ENCODE peak calls at places on chromosomes 6 and 20, in four cellular contexts. U, R, Y and X are unnamed samples.
A peak's percentile ranks its signal among the peaks of the same experiment; 100 is the strongest.

GRCh38 chr6:170187669-170188566 is 103.0 kb downstream of the DLL1 start:
- DNase-seq in U (no peak), R (peak; percentile 70), Y (peak; percentile 20), X (no peak)

GRCh38 chr6:7313505-7314165 is 636 bp upstream of the SSR1 start:
- DNase-seq in U (no peak), R (no peak), Y (no peak), X (no peak)

GRCh38 chr20:3766832-3767433 is 620 bp downstream of the ADISSP start:
- DNase-seq in U (peak; percentile 43), R (no peak), Y (no peak), X (no peak)

GRCh38 chr20:16236589-16237241 is 336.5 kb downstream of the KIF16B start:
- DNase-seq in U (no peak), R (no peak), Y (no peak), X (no peak)

GRCh38 chr6:109010703-109011102 is 83.9 kb downstream of the SESN1 start:
- DNase-seq in U (no peak), R (no peak), Y (no peak), X (no peak)

GRCh38 chr6:164113637-164114036 is 699.1 kb downstream of the QKI start:
- DNase-seq in U (no peak), R (no peak), Y (no peak), X (no peak)

GRCh38 chr20:44646641-44647274 is 4.7 kb downstream of the ADA start:
- DNase-seq in U (no peak), R (no peak), Y (no peak), X (no peak)

GRCh38 chr6:144190593-144190992 is 40.3 kb downstream of the STX11 start:
- DNase-seq in U (no peak), R (no peak), Y (no peak), X (no peak)

GRCh38 chr6:4167123-4167522 is 31.7 kb upstream of the ECI2 start:
- DNase-seq in U (no peak), R (no peak), Y (no peak), X (no peak)

GRCh38 chr6:157789861-157790260 is 33.2 kb upstream of the SNX9 start:
- DNase-seq in U (peak; percentile 93), R (no peak), Y (peak; percentile 71), X (no peak)

GRCh38 chr20:8353512-8353911 is 221.4 kb downstream of the PLCB1 start:
- DNase-seq in U (no peak), R (no peak), Y (no peak), X (no peak)

GRCh38 chr6:166640342-166641043 is 13.4 kb upstream of the RPS6KA2 start:
- DNase-seq in U (peak; percentile 47), R (no peak), Y (no peak), X (no peak)

GRCh38 chr6:151618717-151619116 is 124.9 kb downstream of the CCDC170 start:
- DNase-seq in U (no peak), R (no peak), Y (no peak), X (no peak)

GRCh38 chr6:162856885-162857284 is 129.1 kb downstream of the PACRG start:
- DNase-seq in U (peak; percentile 91), R (no peak), Y (no peak), X (peak; percentile 43)

GRCh38 chr6:12189150-12189549 is 101.0 kb upstream of the EDN1 start:
- DNase-seq in U (no peak), R (no peak), Y (no peak), X (no peak)

GRCh38 chr6:118252474-118252873 is 295.6 kb upstream of the PLN start:
- DNase-seq in U (no peak), R (no peak), Y (no peak), X (no peak)

GRCh38 chr6:38261626-38262025 is 378.1 kb downstream of the BTBD9 start:
- DNase-seq in U (no peak), R (no peak), Y (no peak), X (no peak)

GRCh38 chr6:14235653-14236356 is 118.2 kb downstream of the CD83 start:
- DNase-seq in U (no peak), R (peak; percentile 54), Y (no peak), X (no peak)

GRCh38 chr6:72657798-72658197 is 35.9 kb downstream of the KCNQ5 start:
- DNase-seq in U (no peak), R (no peak), Y (no peak), X (no peak)

GRCh38 chr20:52425253-52425652 is 233.7 kb upstream of the ZFP64 start:
- DNase-seq in U (no peak), R (no peak), Y (no peak), X (no peak)

GRCh38 chr6:3624268-3625136 is 127.0 kb downstream of the PXDC1 start:
- DNase-seq in U (no peak), R (peak; percentile 56), Y (peak; percentile 45), X (peak; percentile 14)

GRCh38 chr20:40868568-40869223 is 159.9 kb upstream of the TOP1 start:
- DNase-seq in U (no peak), R (no peak), Y (no peak), X (no peak)

GRCh38 chr6:107532707-107533106 is 42.8 kb downstream of the SOBP start:
- DNase-seq in U (no peak), R (no peak), Y (no peak), X (no peak)

GRCh38 chr6:37371158-37372083 is 17.6 kb downstream of the RNF8 start:
- DNase-seq in U (no peak), R (no peak), Y (no peak), X (peak; percentile 24)

GRCh38 chr20:19660808-19661378 is 97.2 kb upstream of the RIN2 start:
- DNase-seq in U (no peak), R (no peak), Y (no peak), X (no peak)

GRCh38 chr20:57398231-57398821 is 7.1 kb downstream of the RBM38 start:
- DNase-seq in U (no peak), R (no peak), Y (no peak), X (no peak)

GRCh38 chr6:46191961-46192360 is 21.2 kb upstream of the ENPP5 start:
- DNase-seq in U (no peak), R (no peak), Y (no peak), X (no peak)

GRCh38 chr6:139602577-139602976 is 228.1 kb upstream of the CITED2 start:
- DNase-seq in U (no peak), R (no peak), Y (no peak), X (no peak)

GRCh38 chr6:139600313-139600712 is 225.9 kb upstream of the CITED2 start:
- DNase-seq in U (no peak), R (no peak), Y (no peak), X (no peak)

GRCh38 chr6:139605350-139605749 is 230.9 kb upstream of the CITED2 start:
- DNase-seq in U (no peak), R (no peak), Y (no peak), X (no peak)

GRCh38 chr6:139600919-139601470 is 226.5 kb upstream of the CITED2 start:
- DNase-seq in U (no peak), R (no peak), Y (no peak), X (no peak)

GRCh38 chr6:139603554-139603953 is 229.1 kb upstream of the CITED2 start:
- DNase-seq in U (no peak), R (no peak), Y (no peak), X (no peak)
- TF ChIP-seq POLR2AphosphoS5 in U (no peak), R (no peak), Y (no peak), X (no peak)

GRCh38 chr6:40661726-40662125 is 74.6 kb upstream of the LRFN2 start:
- DNase-seq in U (no peak), R (no peak), Y (no peak), X (no peak)
- H3K4me3 ChIP-seq in U (no peak overlapping the region), R (no peak overlapping the region), Y (no peak overlapping the region), X (no peak overlapping the region)

GRCh38 chr6:36195471-36196048 is 984 bp upstream of the BRPF3 start:
- DNase-seq in U (no peak), R (no peak), Y (no peak), X (no peak)
- TF ChIP-seq POLR2AphosphoS5 in U (no peak), R (no peak), Y (no peak), X (no peak)

DNA sequence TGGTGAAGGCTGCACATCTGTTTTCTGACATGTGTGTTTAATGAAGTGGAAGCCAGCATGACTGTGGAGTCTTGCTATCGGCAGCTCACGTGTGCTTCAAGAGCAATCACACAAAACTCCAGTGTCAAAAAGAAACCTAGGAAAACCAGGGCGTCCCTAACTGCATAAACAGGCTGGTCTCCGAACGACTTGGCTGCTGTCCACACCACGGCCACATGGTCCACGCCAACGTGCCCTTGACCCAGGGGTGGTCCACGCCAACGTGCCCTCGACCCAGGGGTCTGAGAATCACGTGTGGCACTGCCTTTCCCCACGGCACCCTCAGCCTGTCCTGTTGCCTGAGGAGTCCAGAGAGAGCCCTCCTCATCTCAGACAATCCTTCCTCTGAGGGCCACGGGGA is 207.7 kb downstream of the SMOC2 start:
- DNase-seq in U (no peak), R (no peak), Y (no peak), X (no peak)
- H3K4me3 ChIP-seq in U (no peak overlapping the region), R (peak overlapping the region; percentile 12), Y (no peak overlapping the region), X (peak overlapping the region; percentile 22)

GRCh38 chr6:24990944-24991747 is 55.4 kb upstream of the RIPOR2 start:
- DNase-seq in U (no peak), R (no peak), Y (no peak), X (no peak)

GRCh38 chr6:24988562-24988961 is 52.8 kb upstream of the RIPOR2 start:
- DNase-seq in U (no peak), R (no peak), Y (no peak), X (no peak)

GRCh38 chr6:24994812-24995211 is 59.1 kb upstream of the RIPOR2 start:
- DNase-seq in U (no peak), R (no peak), Y (no peak), X (no peak)

GRCh38 chr6:24990227-24990843 is 54.6 kb upstream of the RIPOR2 start:
- DNase-seq in U (no peak), R (no peak), Y (no peak), X (no peak)

GRCh38 chr6:24991748-24992467 is 56.1 kb upstream of the RIPOR2 start:
- DNase-seq in U (peak; percentile 84), R (no peak), Y (no peak), X (no peak)
- TF ChIP-seq POLR2AphosphoS5 in U (no peak), R (no peak), Y (no peak), X (no peak)

DNA sequence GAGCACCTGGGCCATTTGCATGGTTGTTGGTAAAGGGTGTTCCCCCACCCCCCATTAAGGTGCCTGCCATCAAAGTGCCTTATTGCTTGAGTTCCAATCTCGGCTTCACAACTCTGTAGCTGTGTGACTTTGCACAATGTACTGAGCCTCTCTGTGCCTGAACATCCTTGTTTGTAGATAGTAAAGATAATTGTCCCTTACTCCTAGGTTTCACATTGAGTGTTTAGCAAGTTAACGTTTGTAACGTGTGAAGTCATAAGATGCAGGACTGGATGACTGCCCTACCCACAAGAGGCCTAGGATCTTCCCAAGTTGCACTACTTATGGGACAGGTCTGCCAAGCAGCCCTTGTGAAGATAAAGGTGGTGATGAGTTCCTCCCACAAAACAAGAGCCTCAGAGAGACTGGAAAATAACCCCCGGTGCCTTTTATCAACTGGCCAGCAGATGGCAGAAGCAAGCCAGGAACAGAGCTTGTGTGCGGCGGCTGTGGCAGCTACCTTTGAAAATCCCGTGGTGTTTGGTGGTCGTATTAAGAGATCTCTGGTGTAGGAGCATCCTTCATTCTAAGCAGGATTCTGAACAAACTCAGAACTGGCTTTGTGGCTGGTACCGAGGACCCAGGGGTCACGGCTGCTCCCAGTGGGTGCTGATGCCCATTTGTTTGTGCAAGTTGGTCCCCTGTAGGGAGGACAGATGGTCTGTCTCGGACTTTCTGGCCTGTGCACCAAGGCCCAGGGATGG is 99.1 kb downstream of the CDH26 start:
- DNase-seq in U (peak; percentile 86), R (no peak), Y (peak; percentile 80), X (no peak)
- H3K4me3 ChIP-seq in U (no peak overlapping the region), R (no peak overlapping the region), Y (no peak overlapping the region), X (no peak overlapping the region)

GRCh38 chr6:105794263-105794662 is 291.9 kb upstream of the PRDM1 start:
- DNase-seq in U (peak; percentile 44), R (no peak), Y (peak; percentile 49), X (peak; percentile 54)
- TF ChIP-seq POLR2AphosphoS5 in U (no peak), R (no peak), Y (no peak), X (no peak)